ENCODE peak calls at places on chromosomes 5 and 9, in ten cellular contexts. I is adrenal gland, M is choroid plexus epithelial cell, J is A549, Y is progenitor cell of endocrine pancreas, E is omental fat pad, C is Caco-2, W is stomach, P is GM13976, V is K562. S is an unnamed sample.

GRCh38 chr9:70902705-70903131 is 218.7 kb downstream of the TRPM3 start:
- DNase-seq in P (no peak), V (no peak), I (no peak), C (no peak), J (peak), E (no peak), M (peak), Y (no peak), W (no peak), S (no peak)

GRCh38 chr9:86795861-86796497 is 151.3 kb downstream of the GAS1 start:
- DNase-seq in C (no peak), M (peak), P (no peak), J (no peak), W (no peak), V (no peak), E (no peak), I (no peak), Y (no peak), S (no peak)

GRCh38 chr5:75277463-75277862 is 40.8 kb upstream of the ANKRD31 start:
- DNase-seq in E (no peak), M (no peak), Y (no peak), P (no peak), J (no peak), C (no peak), W (no peak), I (no peak), V (no peak), S (no peak)

GRCh38 chr9:90287567-90288274 is 354.9 kb downstream of the DIRAS2 start:
- DNase-seq in P (peak), V (no peak), I (no peak), Y (no peak), M (peak), C (peak), J (no peak), E (no peak), W (no peak), S (no peak)

GRCh38 chr9:105053209-105053652 is 125.3 kb upstream of the ABCA1 start:
- DNase-seq in W (no peak), Y (no peak), E (peak), M (peak), I (peak), V (no peak), J (peak), P (no peak), C (no peak), S (no peak)

GRCh38 chr5:91378683-91379601 is 4.2 kb downstream of the ARRDC3 start:
- DNase-seq in V (no peak), W (no peak), E (no peak), Y (no peak), J (no peak), I (no peak), P (no peak), M (no peak), C (no peak), S (no peak)

GRCh38 chr5:38329132-38329715 is 70.9 kb downstream of the EGFLAM start:
- DNase-seq in J (peak), V (no peak), C (no peak), M (peak), P (no peak), I (no peak), E (no peak), Y (no peak), W (no peak), S (no peak)

GRCh38 chr9:120242397-120242796 is 337.6 kb downstream of the CDK5RAP2 start:
- DNase-seq in P (no peak), M (no peak), W (no peak), C (no peak), J (no peak), V (no peak), Y (no peak), I (no peak), E (no peak), S (no peak)

GRCh38 chr9:78972303-78973002 is 599.3 kb upstream of the TLE4 start:
- DNase-seq in P (no peak), Y (no peak), M (no peak), I (no peak), W (no peak), J (no peak), V (no peak), C (no peak), E (no peak), S (no peak)

GRCh38 chr5:157471709-157472108 is 11.7 kb downstream of the NIPAL4 start:
- DNase-seq in P (no peak), J (peak), W (no peak), V (peak), I (no peak), C (peak), E (no peak), M (peak), Y (no peak), S (no peak)

GRCh38 chr5:155416765-155417164 is 403.2 kb downstream of the KIF4B start:
- DNase-seq in M (no peak), E (no peak), W (no peak), J (peak), V (no peak), C (no peak), I (no peak), P (no peak), Y (no peak), S (no peak)

GRCh38 chr9:79325501-79325900 is 246.3 kb upstream of the TLE4 start:
- DNase-seq in W (no peak), E (no peak), V (no peak), J (no peak), P (no peak), C (no peak), I (no peak), M (no peak), Y (no peak), S (no peak)

GRCh38 chr9:98429613-98430012 is 174.2 kb upstream of the TBC1D2 start:
- DNase-seq in P (no peak), M (peak), E (no peak), V (peak), J (no peak), C (no peak), W (no peak), I (no peak), Y (no peak), S (no peak)

GRCh38 chr9:135992486-135993408 is 31.6 kb upstream of the UBAC1 start:
- DNase-seq in Y (peak), M (peak), J (peak), E (peak), V (peak), I (peak), C (peak), P (peak), W (peak), S (no peak)

GRCh38 chr9:134205636-134206316 is 41.4 kb upstream of the RNU6ATAC start:
- DNase-seq in V (peak), W (no peak), C (no peak), I (no peak), M (no peak), E (no peak), P (no peak), J (no peak), Y (no peak), S (peak)

GRCh38 chr9:108053555-108054061 is 564.0 kb upstream of the KLF4 start:
- DNase-seq in Y (no peak), J (no peak), M (peak), C (no peak), V (no peak), W (peak), I (peak), E (peak), P (no peak), S (no peak)

GRCh38 chr9:38737246-38737645 is 17.3 kb upstream of the FAM240B start:
- DNase-seq in M (no peak), P (no peak), V (no peak), I (no peak), W (no peak), C (no peak), J (no peak), Y (no peak), E (no peak), S (no peak)

GRCh38 chr9:20419552-20419951 is 202.7 kb downstream of the MLLT3 start:
- DNase-seq in C (no peak), E (no peak), P (no peak), M (no peak), Y (no peak), J (no peak), I (no peak), W (no peak), V (no peak), S (no peak)

GRCh38 chr9:30670805-30671562 is 1713.5 kb upstream of the ACO1 start:
- DNase-seq in I (no peak), E (no peak), P (no peak), M (no peak), J (no peak), V (no peak), Y (no peak), C (no peak), W (no peak), S (peak)

GRCh38 chr9:119318371-119318770 is 50.9 kb downstream of the BRINP1 start:
- DNase-seq in J (no peak), C (no peak), V (no peak), I (no peak), Y (no peak), W (no peak), E (no peak), P (no peak), M (no peak), S (no peak)

GRCh38 chr5:61919920-61920319 is 386.1 kb upstream of the KIF2A start:
- DNase-seq in I (no peak), M (peak), J (peak), W (peak), Y (no peak), V (no peak), P (no peak), E (no peak), C (no peak), S (no peak)

GRCh38 chr9:121439016-121439415 is 60.6 kb downstream of the GGTA1 start:
- DNase-seq in V (no peak), M (no peak), E (no peak), I (no peak), W (no peak), C (no peak), P (no peak), J (no peak), Y (no peak), S (no peak)

GRCh38 chr5:146789712-146790660 is 88.6 kb downstream of the PPP2R2B start:
- DNase-seq in W (no peak), C (no peak), I (no peak), P (no peak), J (no peak), E (no peak), V (no peak), M (no peak), Y (no peak), S (no peak)

GRCh38 chr5:141747646-141748229 is 65.7 kb upstream of the ARAP3 start:
- DNase-seq in E (no peak), V (no peak), J (no peak), I (no peak), C (no peak), Y (no peak), P (peak), M (no peak), W (no peak), S (no peak)

GRCh38 chr5:7094626-7095025 is 301.3 kb upstream of the ADCY2 start:
- DNase-seq in Y (peak), C (no peak), P (no peak), W (no peak), V (peak), M (no peak), E (no peak), J (no peak), I (no peak), S (no peak)

GRCh38 chr5:141345327-141345726 is 1.7 kb downstream of the PCDHGA3 start:
- DNase-seq in V (no peak), P (no peak), E (no peak), W (no peak), Y (no peak), M (no peak), J (no peak), I (no peak), C (no peak), S (no peak)

GRCh38 chr9:25205285-25205684 is 473.0 kb downstream of the TUSC1 start:
- DNase-seq in J (no peak), P (no peak), I (no peak), Y (no peak), M (no peak), C (no peak), W (no peak), V (no peak), E (no peak), S (no peak)

GRCh38 chr5:136374003-136374402 is 8.7 kb upstream of the TRPC7 start:
- DNase-seq in C (peak), Y (no peak), P (no peak), J (peak), I (no peak), W (no peak), E (no peak), M (peak), V (peak), S (no peak)

GRCh38 chr9:4837768-4838546 is 45.2 kb downstream of the RCL1 start:
- DNase-seq in Y (no peak), E (no peak), W (no peak), C (no peak), I (no peak), P (no peak), M (peak), V (no peak), J (no peak), S (no peak)

GRCh38 chr5:11483630-11484029 is 420.6 kb downstream of the CTNND2 start:
- DNase-seq in P (no peak), C (no peak), I (no peak), V (no peak), E (no peak), W (no peak), Y (no peak), J (no peak), M (no peak), S (no peak)

GRCh38 chr5:150349681-150350275 is 7.7 kb upstream of the TCOF1 start:
- DNase-seq in I (no peak), E (no peak), C (no peak), W (no peak), J (no peak), M (no peak), Y (no peak), V (no peak), P (no peak), S (peak)

GRCh38 chr5:149210968-149211495 is 60.6 kb upstream of the AFAP1L1 start:
- DNase-seq in M (peak), P (no peak), Y (no peak), E (no peak), I (no peak), C (no peak), V (no peak), J (no peak), W (no peak), S (no peak)

GRCh38 chr9:6870650-6871477 is 113.1 kb downstream of the KDM4C start:
- DNase-seq in M (no peak), J (no peak), P (no peak), W (no peak), E (no peak), V (no peak), C (peak), I (no peak), Y (no peak), S (no peak)

GRCh38 chr5:112681481-112681908 is 56.2 kb upstream of the APC start:
- DNase-seq in Y (no peak), V (no peak), P (no peak), M (no peak), W (no peak), J (no peak), C (no peak), I (no peak), E (no peak), S (no peak)

GRCh38 chr5:37776826-37777225 is 63.0 kb downstream of the GDNF start:
- DNase-seq in M (peak), Y (no peak), J (no peak), I (no peak), W (no peak), V (no peak), E (no peak), C (no peak), P (no peak), S (no peak)

GRCh38 chr5:67170783-67171182 is 25.8 kb downstream of the CD180 start:
- DNase-seq in M (no peak), C (no peak), Y (no peak), I (no peak), W (no peak), V (no peak), J (no peak), E (no peak), P (no peak), S (no peak)

GRCh38 chr9:69582544-69583297 is 89.5 kb downstream of the APBA1 start:
- DNase-seq in E (no peak), V (no peak), I (peak), C (no peak), P (no peak), J (no peak), M (no peak), Y (no peak), W (no peak), S (no peak)

GRCh38 chr5:103211858-103212500 is 46.6 kb upstream of the MACIR start:
- DNase-seq in W (no peak), M (peak), Y (no peak), E (no peak), V (no peak), J (no peak), P (no peak), C (no peak), I (no peak), S (no peak)

GRCh38 chr5:134506054-134507039 is 19.1 kb upstream of the JADE2 start:
- DNase-seq in E (no peak), C (peak), I (peak), P (no peak), M (no peak), Y (peak), V (peak), J (peak), W (peak), S (peak)

DNA sequence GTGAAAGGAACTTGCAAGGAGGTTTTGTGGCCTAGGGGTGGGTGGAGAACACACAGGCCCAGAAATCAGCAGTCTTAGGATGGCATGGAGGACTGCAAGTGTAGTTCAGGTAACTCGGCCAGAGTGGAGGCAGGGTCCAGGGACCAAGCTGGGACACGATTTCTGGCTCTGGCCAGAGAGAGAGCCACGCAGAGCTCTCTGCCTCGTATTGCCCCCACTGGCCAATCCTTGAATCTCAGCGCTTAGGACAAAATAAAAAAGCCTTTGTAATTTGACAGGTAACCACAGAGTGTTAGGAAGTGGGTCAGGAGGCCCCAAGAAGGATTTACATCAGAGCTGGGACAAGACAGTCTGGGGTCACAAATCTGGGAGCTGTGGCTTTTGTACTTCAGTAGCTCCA is 11.7 kb downstream of the MAP3K1 start:
- DNase-seq in J (peak), C (no peak), I (no peak), V (peak), Y (no peak), P (no peak), W (no peak), E (no peak), M (no peak), S (no peak)
- TF ChIP-seq CTCF in J (no peak), C (peak), I (no peak), V (peak), Y (peak), P (no peak), W (no peak), E (no peak), M (peak), S (peak)

DNA sequence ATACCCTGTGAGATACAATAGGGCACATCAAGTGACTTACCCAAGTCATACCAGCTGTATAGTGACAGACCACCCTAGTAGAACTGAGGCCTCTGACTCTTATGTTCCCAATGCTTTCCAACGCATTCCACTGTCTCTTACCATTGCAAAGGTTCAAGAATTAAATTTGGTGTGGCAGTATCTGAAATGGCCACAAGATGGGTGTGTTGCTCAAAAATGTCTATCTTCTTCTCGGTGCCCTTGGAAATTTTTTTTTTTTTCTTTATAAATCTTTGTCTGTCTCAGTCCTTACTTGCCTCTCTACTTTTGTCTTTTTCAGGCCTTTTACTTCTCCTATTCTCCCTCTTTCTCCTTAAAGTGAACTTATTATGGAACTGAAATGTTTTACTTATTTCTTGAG is 48.4 kb downstream of the GPR21 start:
- DNase-seq in M (peak), E (no peak), V (peak), Y (no peak), C (no peak), J (peak), P (no peak), I (peak), W (no peak), S (no peak)
- TF ChIP-seq CTCF in M (peak), E (no peak), V (peak), Y (peak), C (peak), J (peak), P (peak), I (peak), W (peak), S (peak)

DNA sequence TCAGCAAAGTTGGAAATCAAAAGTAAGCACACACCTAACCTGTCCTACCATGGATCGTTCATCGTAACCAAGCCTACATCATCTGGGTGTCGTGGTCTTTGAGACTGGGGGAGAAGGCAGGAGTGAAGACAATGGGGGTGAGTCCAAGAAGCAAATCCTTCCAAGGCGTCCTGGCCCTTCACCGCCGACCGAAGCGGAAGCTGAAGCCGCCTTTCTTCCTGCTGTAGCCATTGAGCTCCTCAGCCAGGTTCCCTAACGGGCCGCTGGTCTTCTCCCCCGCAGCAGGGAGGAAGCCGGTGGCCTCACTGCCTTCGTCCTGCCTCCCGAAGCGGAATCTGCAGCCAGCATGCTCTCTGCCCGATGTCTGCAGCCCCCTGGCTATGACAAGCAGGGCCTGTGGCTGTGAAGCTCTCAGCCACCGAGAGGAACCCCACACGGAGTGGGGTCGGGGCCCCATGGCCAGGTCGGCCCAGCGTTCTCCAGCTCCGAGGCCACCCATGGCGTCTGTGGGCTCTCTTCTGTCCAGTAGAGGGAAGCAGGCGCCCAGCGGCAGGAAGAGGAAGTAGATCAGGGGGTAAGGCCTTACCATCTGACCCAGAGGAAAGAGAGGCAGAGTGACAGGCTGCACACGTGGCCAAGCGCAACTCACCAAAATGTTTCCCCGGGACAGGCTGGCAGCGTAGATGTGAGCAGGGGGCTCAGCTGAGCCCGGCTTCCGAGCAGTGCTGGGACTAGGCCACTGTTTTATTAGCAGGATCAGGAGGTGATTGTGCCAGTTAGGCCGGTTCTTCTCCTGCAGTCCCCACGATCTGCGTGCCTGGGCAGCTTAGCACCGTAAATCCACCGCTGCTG is 3.1 kb downstream of the QRFP start:
- DNase-seq in W (peak), I (no peak), P (no peak), E (no peak), M (peak), Y (no peak), C (no peak), V (peak), J (peak), S (peak)
- TF ChIP-seq CTCF in W (no peak), I (peak), P (no peak), E (no peak), M (peak), Y (peak), C (peak), V (no peak), J (peak), S (peak)

DNA sequence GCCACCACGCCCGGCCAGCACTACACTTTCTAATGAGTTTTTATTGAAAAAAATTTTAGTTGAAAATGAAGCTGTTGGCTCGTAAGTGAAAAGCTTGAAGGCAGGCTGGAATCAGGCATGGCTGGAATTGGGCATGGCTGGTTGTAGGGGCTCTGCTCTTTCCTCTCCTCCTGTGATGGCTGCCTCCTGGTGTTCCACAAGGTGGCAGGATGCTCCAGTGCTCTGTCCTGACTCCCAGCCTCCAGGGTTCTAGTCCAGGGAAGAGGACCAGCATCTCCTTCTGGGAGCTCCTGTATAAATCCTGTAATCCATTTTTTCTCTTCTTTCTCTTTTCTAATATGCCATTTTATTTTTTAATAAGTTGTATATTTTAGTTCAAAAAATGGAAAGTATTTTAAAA is 57.2 kb upstream of the DHFR start:
- DNase-seq in W (no peak), P (peak), J (peak), Y (no peak), I (no peak), C (peak), V (peak), E (no peak), M (peak), S (no peak)
- TF ChIP-seq CTCF in W (no peak), P (peak), J (peak), Y (peak), I (no peak), C (peak), V (peak), E (no peak), M (peak), S (peak)

S was measured in chondrocyte.